ENCODE peak calls at places on chromosomes 6 and 20, in eight cellular contexts. U, O, M, G, R, B, N and X are unnamed samples.

GRCh38 chr6:56693246-56693607 is 50.5 kb upstream of the DST start:
- DNase-seq in R (no peak), O (no peak), N (peak; percentile 79), B (peak; percentile 79), M (no peak), U (peak; percentile 41), G (no peak), X (peak; percentile 69)

GRCh38 chr6:10431423-10432164 is 16.7 kb upstream of the TFAP2A start:
- DNase-seq in B (no peak), N (no peak), U (peak; percentile 60), G (no peak), M (no peak), R (no peak), O (no peak), X (no peak)

GRCh38 chr20:50286609-50287008 is 96.0 kb downstream of the CEBPB start:
- DNase-seq in M (peak; percentile 77), U (peak; percentile 100), G (no peak), B (peak; percentile 84), R (peak; percentile 73), O (peak; percentile 79), N (peak; percentile 87), X (peak; percentile 94)

GRCh38 chr20:37529968-37530600 is 2.4 kb upstream of the BLCAP start:
- DNase-seq in G (no peak), U (no peak), B (no peak), R (no peak), O (no peak), N (no peak), M (no peak), X (no peak)

GRCh38 chr6:2942916-2943563 is 28.3 kb downstream of the SERPINB6 start:
- DNase-seq in O (no peak), R (no peak), G (peak; percentile 39), M (peak; percentile 48), U (no peak), N (no peak), B (no peak), X (no peak)

GRCh38 chr20:1427457-1428054 is 34.7 kb upstream of the FKBP1A start:
- DNase-seq in U (no peak), B (no peak), G (no peak), O (no peak), N (no peak), M (no peak), R (no peak), X (no peak)

GRCh38 chr6:54784021-54784420 is 62.5 kb upstream of the FAM83B start:
- DNase-seq in O (no peak), B (no peak), M (no peak), N (no peak), G (no peak), U (no peak), R (no peak), X (no peak)

GRCh38 chr20:25005661-25006060 is 13.1 kb upstream of the APMAP start:
- DNase-seq in O (no peak), U (no peak), N (peak; percentile 45), M (no peak), R (no peak), B (no peak), G (no peak), X (no peak)

GRCh38 chr6:130935978-130936377 is 108.8 kb downstream of the SMLR1 start:
- DNase-seq in O (no peak), U (no peak), B (no peak), M (no peak), R (no peak), G (no peak), N (no peak), X (no peak)

GRCh38 chr6:35710241-35710847 is 21.6 kb upstream of the FKBP5 start:
- DNase-seq in B (no peak), R (no peak), M (no peak), U (no peak), O (no peak), N (peak; percentile 2), G (no peak), X (no peak)

GRCh38 chr20:10842116-10842515 is 168.3 kb upstream of the JAG1 start:
- DNase-seq in N (no peak), R (no peak), O (no peak), U (no peak), B (no peak), G (no peak), M (no peak), X (no peak)

GRCh38 chr20:49724637-49725606 is 11.2 kb upstream of the B4GALT5 start:
- DNase-seq in G (no peak), R (no peak), U (peak; percentile 95), O (no peak), N (peak; percentile 81), M (no peak), B (no peak), X (peak; percentile 34)

GRCh38 chr20:34708621-34709043 is 4.5 kb downstream of the TP53INP2 start:
- DNase-seq in R (peak; percentile 45), N (peak; percentile 79), B (no peak), G (peak; percentile 74), O (peak; percentile 69), M (peak; percentile 68), U (no peak), X (peak; percentile 56)

GRCh38 chr20:44979090-44979621 is 12.8 kb downstream of the STK4 start:
- DNase-seq in M (peak; percentile 85), G (peak; percentile 52), U (no peak), R (no peak), O (peak; percentile 64), N (no peak), B (peak; percentile 63), X (peak; percentile 29)

GRCh38 chr6:128491041-128491642 is 29.3 kb downstream of the PTPRK start:
- DNase-seq in R (no peak), B (peak; percentile 41), M (no peak), N (no peak), G (no peak), U (no peak), O (no peak), X (no peak)

GRCh38 chr20:49207071-49207470 is 12.1 kb upstream of the DDX27 start:
- DNase-seq in R (no peak), B (no peak), O (peak; percentile 45), G (no peak), U (no peak), M (peak; percentile 32), N (no peak), X (no peak)

GRCh38 chr6:4971851-4972250 is 32.0 kb downstream of the RPP40 start:
- DNase-seq in B (no peak), R (no peak), U (no peak), G (no peak), N (no peak), M (no peak), O (no peak), X (no peak)

GRCh38 chr20:19923762-19924161 is 93.4 kb upstream of the NAA20 start:
- DNase-seq in B (no peak), N (no peak), M (no peak), O (no peak), R (no peak), G (no peak), U (no peak), X (no peak)

GRCh38 chr20:22452442-22453011 is 131.8 kb downstream of the FOXA2 start:
- DNase-seq in O (no peak), M (no peak), B (no peak), R (no peak), G (no peak), N (no peak), U (no peak), X (no peak)

GRCh38 chr20:48794360-48794759 is 33.4 kb downstream of the PREX1 start:
- DNase-seq in O (no peak), G (no peak), B (no peak), U (no peak), N (no peak), R (no peak), M (no peak), X (no peak)

GRCh38 chr20:36051318-36052116 is 83.1 kb downstream of the CNBD2 start:
- DNase-seq in U (no peak), M (no peak), N (no peak), B (no peak), G (no peak), O (no peak), R (no peak), X (no peak)

GRCh38 chr6:95686858-95687257 is 109.5 kb downstream of the MANEA start:
- DNase-seq in U (no peak), B (no peak), M (no peak), G (no peak), R (no peak), N (no peak), O (no peak), X (no peak)

GRCh38 chr20:38985603-38986170 is 23.5 kb downstream of the DHX35 start:
- DNase-seq in O (peak; percentile 16), G (no peak), N (no peak), U (peak; percentile 56), M (peak; percentile 68), R (no peak), B (peak; percentile 14), X (peak; percentile 63)

GRCh38 chr6:169000022-169000421 is 253.6 kb downstream of the THBS2 start:
- DNase-seq in O (no peak), G (no peak), M (no peak), R (no peak), B (no peak), N (no peak), U (no peak), X (no peak)

GRCh38 chr6:84072452-84072997 is 39.0 kb downstream of the MRAP2 start:
- DNase-seq in B (no peak), G (no peak), N (no peak), R (no peak), O (no peak), M (no peak), U (no peak), X (no peak)

GRCh38 chr20:63032861-63033634 is 26.3 kb upstream of the BHLHE23 start:
- DNase-seq in B (no peak), R (no peak), N (no peak), G (peak; percentile 67), M (peak; percentile 66), U (no peak), O (peak; percentile 77), X (no peak)

GRCh38 chr6:139925894-139926641 is 551.6 kb upstream of the CITED2 start:
- DNase-seq in G (no peak), B (peak; percentile 87), M (no peak), U (no peak), N (no peak), O (no peak), R (no peak), X (no peak)

GRCh38 chr20:58990651-58991445 is 9.8 kb downstream of the NELFCD start:
- DNase-seq in G (no peak), N (no peak), B (no peak), U (no peak), O (no peak), R (no peak), M (no peak), X (no peak)

GRCh38 chr20:40763646-40764295 is 74.7 kb upstream of the MAFB start:
- DNase-seq in G (no peak), N (no peak), B (no peak), R (no peak), U (no peak), O (no peak), M (no peak), X (peak; percentile 37)

GRCh38 chr6:44047179-44047546 is 80.1 kb downstream of the MRPL14 start:
- DNase-seq in R (no peak), N (no peak), U (no peak), M (no peak), O (no peak), G (no peak), B (no peak), X (no peak)

GRCh38 chr20:43662943-43663655 is 3.8 kb upstream of the MYBL2 start:
- DNase-seq in M (no peak), N (no peak), R (peak; percentile 33), O (no peak), U (peak; percentile 74), G (no peak), B (no peak), X (peak; percentile 50)

GRCh38 chr20:5136096-5136495 is 9.3 kb downstream of the CDS2 start:
- DNase-seq in R (no peak), O (no peak), U (no peak), G (no peak), N (no peak), B (no peak), M (no peak), X (no peak)

GRCh38 chr6:34581561-34581920 is 25.4 kb upstream of the SPDEF start:
- DNase-seq in G (no peak), N (no peak), R (no peak), B (no peak), O (no peak), U (no peak), M (no peak), X (no peak)

GRCh38 chr6:2478200-2478599 is 232.8 kb upstream of the GMDS start:
- DNase-seq in U (peak; percentile 33), N (no peak), R (no peak), G (no peak), B (peak; percentile 86), O (no peak), M (no peak), X (peak; percentile 64)